ENCODE peak calls at places on chromosomes 7 and 10, in four cellular contexts. L is GM12878, Z is K562, T is IMR-90. G is an unnamed sample.

GRCh38 chr10:25493122-25493893 is 318.5 kb downstream of the GPR158 start:
- DNase-seq in L (no peak), Z (peak), T (peak), G (peak)

GRCh38 chr7:2913760-2914387 is 69.8 kb upstream of the GNA12 start:
- DNase-seq in L (no peak), Z (no peak), T (no peak), G (no peak)

GRCh38 chr7:122304604-122304975 is at the start of gene FEZF1:
- DNase-seq in L (no peak), Z (no peak), T (no peak), G (no peak)

GRCh38 chr7:39184387-39184786 is 206.7 kb downstream of the POU6F2 start:
- DNase-seq in L (no peak), Z (no peak), T (no peak), G (no peak)

GRCh38 chr7:112798199-112799159 is 8.3 kb upstream of the TMEM168 start:
- DNase-seq in L (no peak), Z (no peak), T (no peak), G (no peak)

GRCh38 chr7:28516390-28517145 is 104.2 kb downstream of the CREB5 start:
- DNase-seq in L (no peak), Z (no peak), T (no peak), G (no peak)

GRCh38 chr7:25031432-25031831 is 51.5 kb upstream of the OSBPL3 start:
- DNase-seq in L (no peak), Z (no peak), T (peak), G (no peak)

GRCh38 chr7:110880971-110881370 is 210.0 kb upstream of the LRRN3 start:
- DNase-seq in L (no peak), Z (no peak), T (no peak), G (no peak)

GRCh38 chr7:64183126-64183742 is 23.8 kb upstream of the ZNF735 start:
- DNase-seq in L (no peak), Z (peak), T (no peak), G (no peak)

GRCh38 chr7:7181519-7182155 is 707 bp upstream of the C1GALT1 start:
- DNase-seq in L (peak), Z (peak), T (peak), G (peak)

GRCh38 chr7:103854611-103855010 is 134.8 kb downstream of the RELN start:
- DNase-seq in L (no peak), Z (no peak), T (no peak), G (no peak)

GRCh38 chr7:44103941-44104879 is at the start of gene AEBP1:
- DNase-seq in L (no peak), Z (no peak), T (no peak), G (no peak)

GRCh38 chr7:128874140-128875031 is 11.7 kb downstream of the ATP6V1F start:
- DNase-seq in L (no peak), Z (no peak), T (no peak), G (no peak)

GRCh38 chr7:43649755-43650274 is 66.9 kb downstream of the STK17A start:
- DNase-seq in L (peak), Z (no peak), T (peak), G (no peak)

GRCh38 chr7:25260862-25261454 is 32.7 kb upstream of the NPVF start:
- DNase-seq in L (no peak), Z (no peak), T (peak), G (no peak)

GRCh38 chr7:123537026-123537642 is 2.7 kb upstream of the IQUB start:
- DNase-seq in L (no peak), Z (no peak), T (peak), G (peak)

GRCh38 chr10:74078037-74078436 is 72.6 kb downstream of the AP3M1 start:
- DNase-seq in L (peak), Z (no peak), T (peak), G (peak)

GRCh38 chr7:74175270-74175803 is 1.2 kb downstream of the EIF4H start:
- DNase-seq in L (no peak), Z (no peak), T (no peak), G (no peak)

GRCh38 chr7:117990834-117991233 is 117.6 kb upstream of the CTTNBP2 start:
- DNase-seq in L (no peak), Z (no peak), T (no peak), G (no peak)

GRCh38 chr10:74728225-74728624 is 98.2 kb upstream of the KAT6B start:
- DNase-seq in L (no peak), Z (no peak), T (no peak), G (no peak)

GRCh38 chr7:50914460-50914859 is 131.8 kb upstream of the GRB10 start:
- DNase-seq in L (no peak), Z (peak), T (no peak), G (peak)

GRCh38 chr10:69168493-69168892 is 11.5 kb upstream of the SUPV3L1 start:
- DNase-seq in L (no peak), Z (no peak), T (no peak), G (no peak)

GRCh38 chr10:47362199-47362598 is 14.0 kb downstream of the RBP3 start:
- DNase-seq in L (no peak), Z (no peak), T (no peak), G (no peak)

GRCh38 chr7:48728799-48729198 is 195.5 kb upstream of the CDC14C start:
- DNase-seq in L (no peak), Z (no peak), T (no peak), G (no peak)
- TF ChIP-seq CEBPB in L (no peak), Z (no peak), T (no peak), G (no peak)

GRCh38 chr10:27188259-27188658 is 33.1 kb downstream of the MASTL start:
- DNase-seq in L (no peak), Z (no peak), T (no peak), G (no peak)

GRCh38 chr10:27190508-27190907 is 35.4 kb downstream of the MASTL start:
- DNase-seq in L (no peak), Z (no peak), T (no peak), G (no peak)

GRCh38 chr10:27197980-27198645 is 42.5 kb downstream of the ACBD5 start:
- DNase-seq in L (no peak), Z (no peak), T (peak), G (no peak)

GRCh38 chr10:27188897-27189296 is 33.7 kb downstream of the MASTL start:
- DNase-seq in L (no peak), Z (peak), T (no peak), G (no peak)

GRCh38 chr10:27192284-27192683 is 37.1 kb downstream of the MASTL start:
- DNase-seq in L (no peak), Z (no peak), T (peak), G (peak)
- TF ChIP-seq ELK1 in L (no peak), Z (no peak), T (no peak), G (no peak)

DNA sequence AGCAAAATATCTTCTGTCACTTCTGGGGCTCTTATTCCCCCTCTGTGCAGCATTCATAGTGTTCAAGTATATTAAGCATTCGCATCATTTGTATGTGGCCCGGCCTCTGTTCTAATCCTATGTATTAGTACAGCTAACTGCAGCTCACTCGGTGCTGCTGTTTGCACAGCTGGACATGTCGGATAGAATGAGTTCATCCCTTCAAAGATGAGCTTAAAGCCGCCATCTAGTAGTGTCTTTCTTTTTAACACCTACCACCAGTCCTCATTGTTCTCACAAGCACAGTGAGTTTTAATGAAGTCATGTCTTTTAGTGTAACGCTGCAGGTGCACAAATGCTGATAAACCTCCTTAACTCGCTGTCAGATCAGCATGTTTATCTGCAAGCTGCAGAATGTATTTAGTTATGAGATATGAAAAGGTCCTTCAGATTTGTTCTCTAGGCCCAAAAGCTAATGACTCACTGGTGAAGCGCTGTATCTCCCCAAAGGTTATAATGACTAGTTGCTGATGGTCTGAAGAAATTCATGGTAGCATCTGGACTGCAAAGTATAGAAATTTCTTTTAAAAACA is 247.5 kb downstream of the MTERF1 start:
- DNase-seq in L (no peak), Z (no peak), T (no peak), G (no peak)
- TF ChIP-seq CEBPB in L (no peak), Z (no peak), T (no peak), G (no peak)

GRCh38 chr7:94044806-94045205 is 40.7 kb upstream of the BET1 start:
- DNase-seq in L (no peak), Z (no peak), T (no peak), G (no peak)
- TF ChIP-seq ELK1 in L (no peak), Z (no peak), T (no peak), G (no peak)

GRCh38 chr10:129468187-129468586 is 1.1 kb downstream of the MGMT start:
- DNase-seq in L (no peak), Z (no peak), T (no peak), G (no peak)

GRCh38 chr10:129467346-129468119 is 492 bp downstream of the MGMT start:
- DNase-seq in L (no peak), Z (no peak), T (peak), G (no peak)

GRCh38 chr10:129464251-129464650 is 2.8 kb upstream of the MGMT start:
- DNase-seq in L (no peak), Z (no peak), T (no peak), G (no peak)

GRCh38 chr10:129465796-129466702 is 992 bp upstream of the MGMT start:
- DNase-seq in L (no peak), Z (no peak), T (no peak), G (no peak)

GRCh38 chr10:129466703-129467345 is at the start of gene MGMT:
- DNase-seq in L (peak), Z (peak), T (peak), G (peak)
- TF ChIP-seq CEBPB in L (no peak), Z (no peak), T (no peak), G (no peak)

GRCh38 chr7:84182301-84182700 is 12.3 kb downstream of the SEMA3A start:
- DNase-seq in L (no peak), Z (no peak), T (peak), G (no peak)

GRCh38 chr7:84175461-84175860 is 19.1 kb downstream of the SEMA3A start:
- DNase-seq in L (no peak), Z (no peak), T (no peak), G (no peak)

GRCh38 chr7:84181628-84182027 is 13.0 kb downstream of the SEMA3A start:
- DNase-seq in L (no peak), Z (no peak), T (no peak), G (no peak)

GRCh38 chr7:84176716-84177115 is 17.9 kb downstream of the SEMA3A start:
- DNase-seq in L (no peak), Z (no peak), T (peak), G (no peak)

DNA sequence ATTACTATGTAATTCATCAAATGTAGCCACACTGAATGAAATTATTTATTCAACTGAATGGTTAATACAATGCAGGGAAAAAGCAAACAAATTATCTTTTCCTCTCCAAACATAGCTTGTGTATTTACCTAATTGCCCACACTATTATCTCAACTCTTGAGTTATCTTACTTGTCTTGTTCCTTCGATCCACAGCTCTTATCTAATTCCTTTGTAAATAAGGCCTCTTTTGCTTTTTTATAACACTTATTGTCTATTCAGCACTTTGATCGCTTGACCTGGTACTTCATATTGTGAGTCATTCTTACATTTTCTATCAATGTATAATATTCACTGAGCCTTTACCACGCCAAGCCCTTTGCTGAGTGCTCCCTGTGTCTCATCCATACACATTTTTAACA is 16.6 kb downstream of the SEMA3A start:
- DNase-seq in L (no peak), Z (no peak), T (peak), G (no peak)
- TF ChIP-seq ELK1 in L (no peak), Z (no peak), T (no peak), G (no peak)

G was measured in A549.